ENCODE peak calls at places on chromosomes 5 and 9, in four cellular contexts. A, B, I and M are unnamed samples.

GRCh38 chr9:92983984-92984589 is 36.8 kb downstream of the FGD3 start:
- DNase-seq in A (no peak), B (peak), I (no peak), M (no peak)

GRCh38 chr9:105661011-105661410 is 1.2 kb upstream of the TAL2 start:
- DNase-seq in A (no peak), B (no peak), I (no peak), M (peak)

GRCh38 chr9:27497883-27498553 is 26.1 kb upstream of the IFNK start:
- DNase-seq in A (no peak), B (no peak), I (no peak), M (no peak)

GRCh38 chr5:87302061-87302460 is 34.4 kb downstream of the RASA1 start:
- DNase-seq in A (no peak), B (no peak), I (no peak), M (no peak)

GRCh38 chr9:91580136-91580535 is 156.5 kb upstream of the NFIL3 start:
- DNase-seq in A (no peak), B (no peak), I (no peak), M (peak)

GRCh38 chr5:94595281-94595680 is 23.1 kb downstream of the KIAA0825 start:
- DNase-seq in A (no peak), B (no peak), I (no peak), M (no peak)

GRCh38 chr5:180604271-180604670 is 13.0 kb upstream of the SCGB3A1 start:
- DNase-seq in A (peak), B (no peak), I (no peak), M (no peak)

GRCh38 chr9:122090287-122090883 is 2.7 kb downstream of the TTLL11 start:
- DNase-seq in A (no peak), B (no peak), I (peak), M (no peak)

GRCh38 chr9:129590466-129590865 is 30.4 kb downstream of the C9orf50 start:
- DNase-seq in A (no peak), B (no peak), I (no peak), M (no peak)

GRCh38 chr5:126692971-126693370 is 84.0 kb upstream of the LMNB1 start:
- DNase-seq in A (no peak), B (no peak), I (no peak), M (no peak)

GRCh38 chr5:56405116-56405515 is 172.0 kb upstream of the ANKRD55 start:
- DNase-seq in A (no peak), B (no peak), I (no peak), M (no peak)

GRCh38 chr5:133969654-133970324 is 1.4 kb upstream of the C5orf15 start:
- DNase-seq in A (no peak), B (no peak), I (peak), M (no peak)

GRCh38 chr5:43425965-43426364 is 13.8 kb upstream of the CCL28 start:
- DNase-seq in A (no peak), B (no peak), I (no peak), M (no peak)
- TF ChIP-seq JUND in A (no peak), B (no peak), I (no peak), M (no peak)

DNA sequence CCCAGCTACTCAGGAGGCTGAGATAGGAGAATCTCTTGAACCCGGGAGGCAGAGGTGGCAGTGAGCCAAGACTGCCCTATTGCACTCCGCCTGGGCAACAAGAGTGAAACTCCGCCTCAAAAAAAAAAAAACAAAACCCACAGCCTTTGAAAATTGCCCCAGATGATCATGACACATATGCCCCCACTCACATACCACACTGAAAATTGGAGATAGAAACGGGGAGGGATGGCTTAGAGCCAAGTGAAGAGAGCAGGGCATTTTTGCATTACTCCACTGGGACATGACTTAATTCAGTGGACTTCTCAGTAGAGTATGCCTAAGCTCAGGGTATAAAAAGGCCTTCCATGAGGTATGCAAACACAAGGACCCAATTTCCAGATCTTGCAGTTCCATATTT is 309.3 kb downstream of the BNC2 start:
- DNase-seq in A (no peak), B (no peak), I (no peak), M (no peak)
- TF ChIP-seq JUND in A (no peak), B (no peak), I (no peak), M (no peak)

DNA sequence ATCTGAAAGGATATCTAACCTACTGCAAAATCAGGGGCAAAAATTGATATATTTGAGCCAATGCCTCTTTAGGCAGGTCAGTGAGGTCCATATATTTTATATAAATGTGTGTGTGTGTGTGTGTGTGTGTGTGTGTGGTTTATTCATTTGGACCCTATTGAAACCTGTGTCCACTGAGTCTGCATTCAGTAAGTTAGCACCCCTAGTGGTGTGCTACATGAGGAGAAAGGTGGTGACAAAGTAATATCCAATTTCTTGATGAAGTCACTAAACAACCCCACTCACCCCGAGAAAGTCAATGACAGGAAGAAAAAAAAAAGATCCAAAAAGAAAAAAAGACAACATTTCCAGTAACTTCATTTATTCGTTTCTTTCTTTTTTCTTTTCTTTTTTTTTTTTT is 4.1 kb downstream of the FBXW11 start:
- DNase-seq in A (peak), B (peak), I (peak), M (no peak)
- TF ChIP-seq JUND in A (no peak), B (no peak), I (no peak), M (no peak)

GRCh38 chr5:179214678-179215077 is 130.6 kb downstream of the ADAMTS2 start:
- DNase-seq in A (no peak), B (no peak), I (no peak), M (no peak)
- TF ChIP-seq JUND in A (no peak), B (no peak), I (no peak), M (no peak)

GRCh38 chr5:5905186-5905585 is 473.2 kb downstream of the MED10 start:
- DNase-seq in A (no peak), B (no peak), I (no peak), M (no peak)
- TF ChIP-seq JUND in A (no peak), B (no peak), I (no peak), M (no peak)